ENCODE peak calls at places on chromosomes 4 and X, in five cellular contexts. One of them, this sample, is unnamed.

GRCh38 chr4:145418739-145419138 is 62.9 kb upstream of the SMAD1 start:
- DNase-seq in AG04450: no peak
- DNase-seq in cardiac fibroblast: no peak
- DNase-seq in heart left ventricle: no peak
- DNase-seq in kidney: no peak
- DNase-seq in this sample: no peak

GRCh38 chr4:8615366-8615765 is 22.8 kb downstream of the CPZ start:
- DNase-seq in AG04450: no peak
- DNase-seq in cardiac fibroblast: no peak
- DNase-seq in heart left ventricle: no peak
- DNase-seq in kidney: peak
- DNase-seq in this sample: no peak

GRCh38 chrX:47112316-47112954 is 32.1 kb downstream of the NDUFB11 start:
- DNase-seq in AG04450: no peak
- DNase-seq in cardiac fibroblast: peak
- DNase-seq in heart left ventricle: no peak
- DNase-seq in kidney: no peak
- DNase-seq in this sample: no peak

GRCh38 chr4:8336412-8337075 is 67.0 kb downstream of the HTRA3 start:
- DNase-seq in AG04450: no peak
- DNase-seq in cardiac fibroblast: no peak
- DNase-seq in heart left ventricle: no peak
- DNase-seq in kidney: no peak
- DNase-seq in this sample: no peak

GRCh38 chrX:107775000-107775733 is 420 bp downstream of the TSC22D3 start:
- DNase-seq in AG04450: no peak
- DNase-seq in cardiac fibroblast: no peak
- DNase-seq in heart left ventricle: no peak
- DNase-seq in kidney: no peak
- DNase-seq in this sample: no peak

GRCh38 chrX:138519296-138519695 is 192.2 kb downstream of the FGF13 start:
- DNase-seq in AG04450: no peak
- DNase-seq in cardiac fibroblast: no peak
- DNase-seq in heart left ventricle: no peak
- DNase-seq in kidney: no peak
- DNase-seq in this sample: no peak

GRCh38 chrX:47156611-47157520 is 11.8 kb downstream of the RBM10 start:
- DNase-seq in AG04450: no peak
- DNase-seq in cardiac fibroblast: no peak
- DNase-seq in heart left ventricle: no peak
- DNase-seq in kidney: no peak
- DNase-seq in this sample: no peak

GRCh38 chr4:40317921-40318658 is 17.0 kb upstream of the CHRNA9 start:
- DNase-seq in AG04450: no peak
- DNase-seq in cardiac fibroblast: no peak
- DNase-seq in heart left ventricle: no peak
- DNase-seq in kidney: no peak
- DNase-seq in this sample: no peak

GRCh38 chr4:22850630-22851029 is 157.9 kb downstream of the GBA3 start:
- DNase-seq in AG04450: no peak
- DNase-seq in cardiac fibroblast: no peak
- DNase-seq in heart left ventricle: no peak
- DNase-seq in kidney: no peak
- DNase-seq in this sample: no peak

GRCh38 chrX:101078716-101079115 is at the start of gene TMEM35A:
- DNase-seq in AG04450: peak
- DNase-seq in cardiac fibroblast: peak
- DNase-seq in heart left ventricle: no peak
- DNase-seq in kidney: no peak
- DNase-seq in this sample: no peak

GRCh38 chr4:170386511-170386910 is 296.8 kb upstream of the AADAT start:
- DNase-seq in AG04450: no peak
- DNase-seq in cardiac fibroblast: no peak
- DNase-seq in heart left ventricle: no peak
- DNase-seq in kidney: no peak
- DNase-seq in this sample: no peak

DNA sequence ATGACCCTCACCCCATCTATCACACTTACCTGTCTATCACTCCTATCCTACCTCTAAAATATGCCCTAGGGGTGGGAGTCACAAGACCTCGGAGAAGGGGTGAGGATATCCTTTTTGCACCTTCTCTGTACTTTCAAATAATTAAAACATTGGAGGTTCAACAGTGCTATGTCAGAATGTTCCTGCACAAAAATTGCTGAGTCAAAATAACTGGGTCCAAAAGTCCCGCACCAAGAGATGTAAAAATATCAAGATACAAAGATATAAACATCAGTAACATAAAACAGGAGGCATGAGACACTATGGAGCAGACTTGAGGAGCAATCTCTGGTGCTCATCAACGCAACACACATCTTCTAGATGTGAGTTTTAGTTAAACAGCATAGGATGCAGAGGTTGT is 344.7 kb upstream of the RASGEF1B start:
- DNase-seq in AG04450: no peak
- DNase-seq in cardiac fibroblast: no peak
- DNase-seq in heart left ventricle: no peak
- DNase-seq in kidney: no peak
- DNase-seq in this sample: no peak
- TF ChIP-seq CTCF in AG04450: no peak
- TF ChIP-seq CTCF in cardiac fibroblast: no peak
- TF ChIP-seq CTCF in heart left ventricle: no peak
- TF ChIP-seq CTCF in kidney: no peak
- TF ChIP-seq CTCF in this sample: no peak

DNA sequence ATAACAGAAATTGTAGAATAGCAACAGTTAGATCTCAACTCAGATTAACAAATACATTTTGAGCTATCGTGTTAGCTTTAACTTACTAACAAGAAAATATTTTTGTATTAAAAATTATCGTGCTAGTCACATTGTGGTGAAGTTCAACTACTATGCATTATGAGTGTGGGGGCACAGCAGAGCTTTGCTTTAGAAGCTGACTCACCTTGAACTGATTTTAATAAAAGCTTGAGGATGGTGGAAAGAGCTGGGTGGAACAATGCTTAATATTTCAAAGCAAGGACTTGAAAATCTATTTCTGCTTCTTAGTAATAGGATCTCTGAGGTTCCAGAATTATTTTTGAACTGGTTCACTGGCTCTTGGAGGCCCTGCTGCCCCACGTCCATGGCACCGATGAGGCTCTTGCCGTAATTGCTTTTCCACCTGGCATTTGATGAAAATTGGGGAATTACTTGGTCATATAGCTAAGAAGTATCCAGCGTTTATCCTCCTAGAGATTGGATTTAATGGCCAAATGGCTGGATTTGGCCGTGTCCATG is 66.8 kb upstream of the LIMCH1 start:
- DNase-seq in AG04450: no peak
- DNase-seq in cardiac fibroblast: no peak
- DNase-seq in heart left ventricle: no peak
- DNase-seq in kidney: no peak
- DNase-seq in this sample: no peak
- H3K4me3 ChIP-seq in AG04450: no peak
- H3K4me3 ChIP-seq in cardiac fibroblast: no peak
- H3K4me3 ChIP-seq in heart left ventricle: no peak
- H3K4me3 ChIP-seq in kidney: no peak
- H3K4me3 ChIP-seq in this sample: no peak

GRCh38 chr4:38318737-38319455 is 345.1 kb upstream of the KLF3 start:
- DNase-seq in AG04450: peak
- DNase-seq in cardiac fibroblast: peak
- DNase-seq in heart left ventricle: peak
- DNase-seq in kidney: peak
- DNase-seq in this sample: peak
- TF ChIP-seq CTCF in AG04450: no peak
- TF ChIP-seq CTCF in cardiac fibroblast: no peak
- TF ChIP-seq CTCF in heart left ventricle: no peak
- TF ChIP-seq CTCF in kidney: no peak
- TF ChIP-seq CTCF in this sample: no peak

GRCh38 chr4:1327526-1328266 is 19.3 kb upstream of the UVSSA start:
- DNase-seq in AG04450: no peak
- DNase-seq in cardiac fibroblast: no peak
- DNase-seq in heart left ventricle: no peak
- DNase-seq in kidney: peak
- DNase-seq in this sample: no peak
- H3K4me3 ChIP-seq in AG04450: no peak
- H3K4me3 ChIP-seq in cardiac fibroblast: no peak
- H3K4me3 ChIP-seq in heart left ventricle: no peak
- H3K4me3 ChIP-seq in kidney: no peak
- H3K4me3 ChIP-seq in this sample: no peak

GRCh38 chrX:104307341-104307740 is 52.6 kb upstream of the ESX1 start:
- DNase-seq in AG04450: no peak
- DNase-seq in cardiac fibroblast: no peak
- DNase-seq in heart left ventricle: no peak
- DNase-seq in kidney: no peak
- DNase-seq in this sample: no peak

GRCh38 chrX:104309169-104309568 is 54.4 kb upstream of the ESX1 start:
- DNase-seq in AG04450: no peak
- DNase-seq in cardiac fibroblast: no peak
- DNase-seq in heart left ventricle: no peak
- DNase-seq in kidney: no peak
- DNase-seq in this sample: no peak

GRCh38 chrX:104310084-104310483 is 55.4 kb upstream of the ESX1 start:
- DNase-seq in AG04450: no peak
- DNase-seq in cardiac fibroblast: peak
- DNase-seq in heart left ventricle: no peak
- DNase-seq in kidney: no peak
- DNase-seq in this sample: no peak

GRCh38 chrX:104306180-104306579 is 51.4 kb upstream of the ESX1 start:
- DNase-seq in AG04450: no peak
- DNase-seq in cardiac fibroblast: no peak
- DNase-seq in heart left ventricle: no peak
- DNase-seq in kidney: no peak
- DNase-seq in this sample: no peak

GRCh38 chrX:104310657-104311056 is 55.9 kb upstream of the ESX1 start:
- DNase-seq in AG04450: no peak
- DNase-seq in cardiac fibroblast: no peak
- DNase-seq in heart left ventricle: no peak
- DNase-seq in kidney: no peak
- DNase-seq in this sample: no peak
- TF ChIP-seq CTCF in AG04450: no peak
- TF ChIP-seq CTCF in cardiac fibroblast: no peak
- TF ChIP-seq CTCF in heart left ventricle: no peak
- TF ChIP-seq CTCF in kidney: no peak
- TF ChIP-seq CTCF in this sample: no peak